ENCODE peak calls at places on chromosomes 13 and 19, in four cellular contexts. One of them, this sample, is unnamed.

GRCh38 chr13:51328488-51328887 is 11.0 kb upstream of the SERPINE3 start:
- DNase-seq in tibial artery: no peak
- DNase-seq in progenitor cell of endocrine pancreas: no peak
- DNase-seq in fibroblast of mammary gland: no peak
- DNase-seq in this sample: no peak

GRCh38 chr19:3509566-3509989 is 3.5 kb downstream of the FZR1 start:
- DNase-seq in tibial artery: no peak
- DNase-seq in progenitor cell of endocrine pancreas: no peak
- DNase-seq in fibroblast of mammary gland: peak
- DNase-seq in this sample: peak

GRCh38 chr13:39313721-39314120 is 275.5 kb downstream of the NHLRC3 start:
- DNase-seq in tibial artery: no peak
- DNase-seq in progenitor cell of endocrine pancreas: no peak
- DNase-seq in fibroblast of mammary gland: no peak
- DNase-seq in this sample: peak

GRCh38 chr13:52849727-52850395 is 1.4 kb upstream of the PCDH8 start:
- DNase-seq in tibial artery: no peak
- DNase-seq in progenitor cell of endocrine pancreas: no peak
- DNase-seq in fibroblast of mammary gland: no peak
- DNase-seq in this sample: no peak

GRCh38 chr19:4038057-4038456 is 28.6 kb downstream of the ZBTB7A start:
- DNase-seq in tibial artery: no peak
- DNase-seq in progenitor cell of endocrine pancreas: no peak
- DNase-seq in fibroblast of mammary gland: no peak
- DNase-seq in this sample: no peak

GRCh38 chr19:44731081-44731480 is 17.4 kb upstream of the BCL3 start:
- DNase-seq in tibial artery: no peak
- DNase-seq in progenitor cell of endocrine pancreas: no peak
- DNase-seq in fibroblast of mammary gland: no peak
- DNase-seq in this sample: no peak

GRCh38 chr19:2266183-2266993 is 10.2 kb upstream of the JSRP1 start:
- DNase-seq in tibial artery: peak
- DNase-seq in progenitor cell of endocrine pancreas: no peak
- DNase-seq in fibroblast of mammary gland: peak
- DNase-seq in this sample: peak

GRCh38 chr13:112781287-112781686 is 91.4 kb downstream of the ATP11A start:
- DNase-seq in tibial artery: no peak
- DNase-seq in progenitor cell of endocrine pancreas: no peak
- DNase-seq in fibroblast of mammary gland: no peak
- DNase-seq in this sample: no peak

GRCh38 chr19:16795042-16795441 is 34.2 kb upstream of the SIN3B start:
- DNase-seq in tibial artery: no peak
- DNase-seq in progenitor cell of endocrine pancreas: no peak
- DNase-seq in fibroblast of mammary gland: no peak
- DNase-seq in this sample: no peak
- TF ChIP-seq CTCF in tibial artery: no peak
- TF ChIP-seq CTCF in progenitor cell of endocrine pancreas: no peak
- TF ChIP-seq CTCF in fibroblast of mammary gland: no peak
- TF ChIP-seq CTCF in this sample: no peak

GRCh38 chr19:48737360-48737998 is 2.9 kb downstream of the RASIP1 start:
- DNase-seq in tibial artery: no peak
- DNase-seq in progenitor cell of endocrine pancreas: no peak
- DNase-seq in fibroblast of mammary gland: no peak
- DNase-seq in this sample: no peak

GRCh38 chr19:48739835-48740704 is at the start of gene RASIP1:
- DNase-seq in tibial artery: no peak
- DNase-seq in progenitor cell of endocrine pancreas: no peak
- DNase-seq in fibroblast of mammary gland: no peak
- DNase-seq in this sample: no peak

GRCh38 chr19:48739400-48739825 is 997 bp downstream of the RASIP1 start:
- DNase-seq in tibial artery: no peak
- DNase-seq in progenitor cell of endocrine pancreas: no peak
- DNase-seq in fibroblast of mammary gland: no peak
- DNase-seq in this sample: no peak

GRCh38 chr19:48740705-48741030 is 258 bp upstream of the RASIP1 start:
- DNase-seq in tibial artery: no peak
- DNase-seq in progenitor cell of endocrine pancreas: no peak
- DNase-seq in fibroblast of mammary gland: no peak
- DNase-seq in this sample: no peak

DNA sequence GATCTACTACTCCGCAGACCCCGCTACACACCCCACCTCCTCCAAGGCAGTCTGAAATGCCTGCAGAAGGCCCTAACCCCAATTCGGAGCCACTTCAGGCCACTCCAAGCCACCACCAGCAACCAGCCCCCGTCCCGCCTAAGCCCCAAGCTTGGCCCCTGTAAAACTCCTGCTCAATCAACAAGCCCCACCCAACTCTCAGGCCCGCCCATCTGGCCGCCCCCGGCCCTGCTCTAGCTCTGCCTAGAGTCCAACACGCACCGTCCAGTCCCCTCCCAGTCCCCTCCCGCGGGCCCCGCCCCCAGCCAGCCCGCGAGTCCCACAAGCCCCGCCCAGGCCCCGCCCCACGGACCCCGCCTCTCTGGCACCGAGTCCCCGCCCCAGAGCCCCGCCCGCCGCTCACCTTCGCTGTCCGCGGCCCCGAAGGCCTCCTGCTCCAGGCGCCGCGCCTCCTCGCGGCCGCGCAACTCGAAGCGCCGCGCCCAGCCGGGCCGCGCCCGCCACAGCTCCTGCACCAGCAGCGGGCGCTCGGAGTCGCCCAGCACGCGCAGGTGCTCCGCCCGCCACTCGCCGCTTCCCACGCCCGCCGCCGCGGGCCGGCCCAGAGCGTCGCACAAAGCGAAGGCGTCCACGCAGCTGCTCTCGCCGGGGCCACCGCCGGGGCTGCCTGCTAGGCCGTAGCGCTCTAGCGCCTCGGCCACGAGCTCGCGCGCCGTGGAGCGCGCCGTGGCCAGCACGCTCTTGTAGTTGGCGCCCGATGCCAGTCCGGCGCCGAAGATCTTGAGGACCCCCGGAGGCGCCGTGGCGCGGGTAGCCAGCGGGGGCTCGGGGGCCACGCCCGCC is 1.6 kb downstream of the RASIP1 start:
- DNase-seq in tibial artery: peak
- DNase-seq in progenitor cell of endocrine pancreas: peak
- DNase-seq in fibroblast of mammary gland: peak
- DNase-seq in this sample: peak
- TF ChIP-seq CTCF in tibial artery: peak
- TF ChIP-seq CTCF in progenitor cell of endocrine pancreas: peak
- TF ChIP-seq CTCF in fibroblast of mammary gland: no peak
- TF ChIP-seq CTCF in this sample: peak

GRCh38 chr19:29587518-29587986 is 18.5 kb upstream of the POP4 start:
- DNase-seq in tibial artery: no peak
- DNase-seq in progenitor cell of endocrine pancreas: no peak
- DNase-seq in fibroblast of mammary gland: peak
- DNase-seq in this sample: peak

GRCh38 chr19:29587059-29587458 is 19.0 kb upstream of the POP4 start:
- DNase-seq in tibial artery: no peak
- DNase-seq in progenitor cell of endocrine pancreas: no peak
- DNase-seq in fibroblast of mammary gland: no peak
- DNase-seq in this sample: no peak

GRCh38 chr19:29588095-29588494 is 18.0 kb upstream of the POP4 start:
- DNase-seq in tibial artery: no peak
- DNase-seq in progenitor cell of endocrine pancreas: no peak
- DNase-seq in fibroblast of mammary gland: no peak
- DNase-seq in this sample: no peak

GRCh38 chr19:29591670-29592069 is 14.4 kb upstream of the POP4 start:
- DNase-seq in tibial artery: no peak
- DNase-seq in progenitor cell of endocrine pancreas: no peak
- DNase-seq in fibroblast of mammary gland: no peak
- DNase-seq in this sample: no peak

GRCh38 chr19:29590278-29590677 is 15.8 kb upstream of the POP4 start:
- DNase-seq in tibial artery: no peak
- DNase-seq in progenitor cell of endocrine pancreas: no peak
- DNase-seq in fibroblast of mammary gland: no peak
- DNase-seq in this sample: no peak
- TF ChIP-seq CTCF in tibial artery: no peak
- TF ChIP-seq CTCF in progenitor cell of endocrine pancreas: no peak
- TF ChIP-seq CTCF in fibroblast of mammary gland: no peak
- TF ChIP-seq CTCF in this sample: no peak

GRCh38 chr13:80923907-80924306 is 583.0 kb upstream of the SPRY2 start:
- DNase-seq in tibial artery: no peak
- DNase-seq in progenitor cell of endocrine pancreas: no peak
- DNase-seq in fibroblast of mammary gland: peak
- DNase-seq in this sample: peak
- TF ChIP-seq CTCF in tibial artery: no peak
- TF ChIP-seq CTCF in progenitor cell of endocrine pancreas: no peak
- TF ChIP-seq CTCF in fibroblast of mammary gland: peak
- TF ChIP-seq CTCF in this sample: peak

GRCh38 chr13:45678282-45678681 is 23.8 kb upstream of the CBY2 start:
- DNase-seq in tibial artery: no peak
- DNase-seq in progenitor cell of endocrine pancreas: no peak
- DNase-seq in fibroblast of mammary gland: no peak
- DNase-seq in this sample: no peak

GRCh38 chr13:45681101-45681500 is 21.0 kb upstream of the CBY2 start:
- DNase-seq in tibial artery: no peak
- DNase-seq in progenitor cell of endocrine pancreas: no peak
- DNase-seq in fibroblast of mammary gland: peak
- DNase-seq in this sample: no peak

GRCh38 chr13:45682494-45683008 is 19.6 kb upstream of the CBY2 start:
- DNase-seq in tibial artery: no peak
- DNase-seq in progenitor cell of endocrine pancreas: no peak
- DNase-seq in fibroblast of mammary gland: no peak
- DNase-seq in this sample: no peak

DNA sequence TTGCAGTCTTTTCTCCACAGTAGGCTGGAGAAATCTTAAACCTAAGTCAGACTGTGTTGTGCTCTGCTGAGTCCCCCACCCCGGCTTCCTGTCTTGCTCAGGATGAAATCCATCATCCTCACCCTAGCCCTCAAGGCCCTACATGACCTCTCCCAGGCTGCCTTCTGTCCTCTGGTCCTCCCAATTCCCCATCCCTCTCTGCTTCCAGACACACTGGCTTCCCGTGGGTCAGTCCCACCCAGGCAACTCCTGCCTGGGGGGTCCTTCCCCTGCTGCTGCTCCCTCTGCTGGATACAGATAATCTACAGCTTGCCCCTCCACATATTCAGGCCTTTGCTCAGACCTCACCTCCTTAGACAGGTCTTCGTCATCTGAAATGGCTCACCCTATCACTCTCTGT is 18.4 kb upstream of the CBY2 start:
- DNase-seq in tibial artery: no peak
- DNase-seq in progenitor cell of endocrine pancreas: no peak
- DNase-seq in fibroblast of mammary gland: no peak
- DNase-seq in this sample: no peak
- TF ChIP-seq CTCF in tibial artery: no peak
- TF ChIP-seq CTCF in progenitor cell of endocrine pancreas: peak
- TF ChIP-seq CTCF in fibroblast of mammary gland: no peak
- TF ChIP-seq CTCF in this sample: no peak

GRCh38 chr13:30617315-30618185 is at the start of gene USPL1:
- DNase-seq in tibial artery: peak
- DNase-seq in progenitor cell of endocrine pancreas: peak
- DNase-seq in fibroblast of mammary gland: peak
- DNase-seq in this sample: peak
- TF ChIP-seq CTCF in tibial artery: peak
- TF ChIP-seq CTCF in progenitor cell of endocrine pancreas: peak
- TF ChIP-seq CTCF in fibroblast of mammary gland: no peak
- TF ChIP-seq CTCF in this sample: peak

GRCh38 chr13:26400545-26400944 is 146.6 kb downstream of the CDK8 start:
- DNase-seq in tibial artery: no peak
- DNase-seq in progenitor cell of endocrine pancreas: no peak
- DNase-seq in fibroblast of mammary gland: no peak
- DNase-seq in this sample: no peak
- TF ChIP-seq CTCF in tibial artery: no peak
- TF ChIP-seq CTCF in progenitor cell of endocrine pancreas: no peak
- TF ChIP-seq CTCF in fibroblast of mammary gland: no peak
- TF ChIP-seq CTCF in this sample: no peak